ENCODE peak calls at places on chromosomes 13 and 19, in nine cellular contexts. Y is trophoblast cell; K is CD8-positive, alpha-beta memory T cell; B is mesendoderm; Q is lung; H is psoas muscle; E is thoracic aorta; W is esophagus muscularis mucosa; X is tibial artery. D is an unnamed sample.
A peak's percentile ranks its signal among the peaks of the same experiment; 100 is the strongest.

GRCh38 chr19:56222901-56223300 is 20.8 kb downstream of the ZSCAN5C start:
- DNase-seq in Y (no peak), K (no peak), B (no peak), Q (no peak), H (no peak), E (no peak), W (no peak), X (no peak), D (no peak)

GRCh38 chr13:43546821-43547220 is 240.0 kb downstream of the ENOX1 start:
- DNase-seq in Y (no peak), K (no peak), B (peak; percentile 51), Q (no peak), H (no peak), E (no peak), W (no peak), X (no peak), D (no peak)

GRCh38 chr13:95660981-95661581 is 15.9 kb upstream of the DNAJC3 start:
- DNase-seq in Y (no peak), K (no peak), B (peak; percentile 50), Q (no peak), H (no peak), E (no peak), W (no peak), X (no peak), D (no peak)

GRCh38 chr13:20065516-20065915 is 95.3 kb downstream of the GJA3 start:
- DNase-seq in Y (no peak), K (no peak), B (no peak), Q (no peak), H (no peak), E (no peak), W (no peak), X (no peak), D (no peak)

GRCh38 chr19:21638776-21639175 is 128.6 kb downstream of the ZNF100 start:
- DNase-seq in Y (no peak), K (no peak), B (no peak), Q (no peak), H (no peak), E (no peak), W (no peak), X (no peak), D (no peak)

GRCh38 chr19:5128932-5129389 is 160.0 kb downstream of the KDM4B start:
- DNase-seq in Y (no peak), K (no peak), B (no peak), Q (no peak), H (no peak), E (no peak), W (no peak), X (no peak), D (no peak)

GRCh38 chr19:27858981-27859581 is 1353.9 kb downstream of the UQCRFS1 start:
- DNase-seq in Y (no peak), K (no peak), B (no peak), Q (no peak), H (no peak), E (no peak), W (peak; percentile 72), X (no peak), D (no peak)

GRCh38 chr13:36341718-36342117 is 4.5 kb downstream of the SPART start:
- DNase-seq in Y (no peak), K (no peak), B (no peak), Q (no peak), H (no peak), E (no peak), W (no peak), X (no peak), D (no peak)

GRCh38 chr13:59770451-59770850 is 393.3 kb downstream of the DIAPH3 start:
- DNase-seq in Y (no peak), K (no peak), B (no peak), Q (no peak), H (no peak), E (no peak), W (no peak), X (no peak), D (no peak)

GRCh38 chr13:78601124-78601885 is 2.0 kb downstream of the POU4F1 start:
- DNase-seq in Y (no peak), K (peak; percentile 48), B (no peak), Q (no peak), H (no peak), E (no peak), W (no peak), X (no peak), D (no peak)
- H3K27me3 ChIP-seq in Y (peaks cover 81% of the 10 kb centered on the region), K (peaks cover 88% of the 10 kb centered on the region), B (peaks cover 80% of the 10 kb centered on the region), Q (peaks cover 24% of the 10 kb centered on the region), H (peaks cover 91% of the 10 kb centered on the region), E (peaks cover 60% of the 10 kb centered on the region), W (peaks cover 89% of the 10 kb centered on the region), X (peaks cover 96% of the 10 kb centered on the region), D (peaks cover 84% of the 10 kb centered on the region)

GRCh38 chr19:14059652-14060155 is 2.2 kb downstream of the PALM3 start:
- DNase-seq in Y (no peak), K (no peak), B (no peak), Q (no peak), H (no peak), E (no peak), W (no peak), X (no peak), D (no peak)

GRCh38 chr19:14061751-14062557 is at the start of gene PALM3:
- DNase-seq in Y (peak; percentile 83), K (no peak), B (no peak), Q (peak; percentile 83), H (no peak), E (no peak), W (no peak), X (no peak), D (no peak)

GRCh38 chr19:14063100-14063499 is 1.2 kb upstream of the PALM3 start:
- DNase-seq in Y (no peak), K (no peak), B (no peak), Q (no peak), H (no peak), E (no peak), W (no peak), X (no peak), D (no peak)

GRCh38 chr19:14062558-14062855 is 631 bp upstream of the PALM3 start:
- DNase-seq in Y (peak; percentile 87), K (no peak), B (no peak), Q (no peak), H (no peak), E (no peak), W (no peak), X (no peak), D (no peak)

GRCh38 chr19:14061081-14061749 is 661 bp downstream of the PALM3 start:
- DNase-seq in Y (peak; percentile 70), K (no peak), B (no peak), Q (no peak), H (no peak), E (no peak), W (no peak), X (no peak), D (no peak)
- H3K27me3 ChIP-seq in Y (peaks cover 3% of the 10 kb centered on the region), K (peaks cover 16% of the 10 kb centered on the region), B (peaks cover 2% of the 10 kb centered on the region), Q (no peaks in the 10 kb centered on the region), H (peaks cover 43% of the 10 kb centered on the region), E (no peaks in the 10 kb centered on the region), W (peaks cover 26% of the 10 kb centered on the region), X (peaks cover 68% of the 10 kb centered on the region), D (peaks cover 13% of the 10 kb centered on the region)

GRCh38 chr13:30109471-30110135 is 197.7 kb downstream of the KATNAL1 start:
- DNase-seq in Y (no peak), K (no peak), B (no peak), Q (no peak), H (no peak), E (no peak), W (no peak), X (no peak), D (no peak)
- H3K27me3 ChIP-seq in Y (no peaks in the 10 kb centered on the region), K (no peaks in the 10 kb centered on the region), B (no peaks in the 10 kb centered on the region), Q (no peaks in the 10 kb centered on the region), H (no peaks in the 10 kb centered on the region), E (no peaks in the 10 kb centered on the region), W (no peaks in the 10 kb centered on the region), X (no peaks in the 10 kb centered on the region), D (no peaks in the 10 kb centered on the region)

GRCh38 chr19:46487802-46488445 is 7.7 kb downstream of the PNMA8B start:
- DNase-seq in Y (peak; percentile 32), K (peak; percentile 76), B (peak; percentile 72), Q (peak; percentile 75), H (peak; percentile 79), E (no peak), W (peak; percentile 96), X (peak; percentile 76), D (peak; percentile 50)

GRCh38 chr19:46486358-46486757 is 9.3 kb downstream of the PNMA8B start:
- DNase-seq in Y (no peak), K (no peak), B (no peak), Q (no peak), H (no peak), E (no peak), W (no peak), X (no peak), D (no peak)

GRCh38 chr19:46487178-46487801 is 8.4 kb downstream of the PNMA8B start:
- DNase-seq in Y (no peak), K (no peak), B (no peak), Q (no peak), H (no peak), E (no peak), W (no peak), X (no peak), D (no peak)

GRCh38 chr19:46489445-46490272 is 6.0 kb downstream of the PNMA8B start:
- DNase-seq in Y (peak; percentile 37), K (no peak), B (peak; percentile 80), Q (no peak), H (peak; percentile 65), E (peak; percentile 57), W (no peak), X (peak; percentile 76), D (no peak)

DNA sequence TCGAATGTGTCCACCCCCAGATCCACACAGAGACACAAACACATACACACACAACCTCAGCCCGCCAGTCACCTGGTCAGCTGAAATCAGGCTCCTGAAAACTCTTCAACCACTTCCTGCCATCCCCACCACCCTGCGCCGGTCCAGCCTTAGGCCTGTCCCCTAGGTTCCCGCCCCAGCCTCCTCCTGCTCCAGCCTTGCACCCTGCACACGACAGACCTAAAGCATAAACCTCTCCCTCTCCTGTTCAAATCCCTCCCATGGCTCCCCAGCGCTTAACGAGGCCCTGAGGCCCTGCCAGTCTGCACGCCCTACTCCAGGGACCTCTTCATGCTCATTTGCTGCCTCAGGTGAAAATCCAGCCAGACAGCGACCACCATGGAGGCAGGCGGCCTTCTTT is 7.1 kb downstream of the PNMA8B start:
- DNase-seq in Y (no peak), K (no peak), B (no peak), Q (no peak), H (no peak), E (no peak), W (no peak), X (no peak), D (no peak)
- H3K27me3 ChIP-seq in Y (peaks cover 27% of the 10 kb centered on the region), K (peaks cover 56% of the 10 kb centered on the region), B (peaks cover 35% of the 10 kb centered on the region), Q (peaks cover 2% of the 10 kb centered on the region), H (peaks cover 65% of the 10 kb centered on the region), E (no peaks in the 10 kb centered on the region), W (peaks cover 34% of the 10 kb centered on the region), X (peaks cover 19% of the 10 kb centered on the region), D (peaks cover 60% of the 10 kb centered on the region)

GRCh38 chr13:26053418-26053980 is 1.7 kb upstream of the SHISA2 start:
- DNase-seq in Y (no peak), K (no peak), B (no peak), Q (no peak), H (no peak), E (no peak), W (peak; percentile 19), X (no peak), D (no peak)
- H3K27me3 ChIP-seq in Y (peaks cover 28% of the 10 kb centered on the region), K (peaks cover 16% of the 10 kb centered on the region), B (peaks cover 14% of the 10 kb centered on the region), Q (no peaks in the 10 kb centered on the region), H (peaks cover 14% of the 10 kb centered on the region), E (peaks cover 4% of the 10 kb centered on the region), W (peaks cover 33% of the 10 kb centered on the region), X (peaks cover 53% of the 10 kb centered on the region), D (peaks cover 26% of the 10 kb centered on the region)

GRCh38 chr19:1713170-1713569 is 40.1 kb upstream of the ONECUT3 start:
- DNase-seq in Y (no peak), K (no peak), B (no peak), Q (no peak), H (no peak), E (no peak), W (no peak), X (no peak), D (no peak)
- H3K27me3 ChIP-seq in Y (no peaks in the 10 kb centered on the region), K (peaks cover 10% of the 10 kb centered on the region), B (no peaks in the 10 kb centered on the region), Q (no peaks in the 10 kb centered on the region), H (peaks cover 52% of the 10 kb centered on the region), E (peaks cover 4% of the 10 kb centered on the region), W (peaks cover 12% of the 10 kb centered on the region), X (peaks cover 68% of the 10 kb centered on the region), D (peaks cover 8% of the 10 kb centered on the region)

D was measured in effector memory CD4-positive, alpha-beta T cell.